ENCODE peak calls at places on chromosome 5, in four cellular contexts. N is NCI-H460, U is hypothalamus, S is amniotic stem cell. O is an unnamed sample.

GRCh38 chr5:151155149-151155776 is 2.3 kb downstream of the ANXA6 start:
- DNase-seq in N (no peak), U (no peak), S (no peak), O (no peak)

GRCh38 chr5:168468836-168469235 is 17.4 kb upstream of the RARS1 start:
- DNase-seq in N (no peak), U (no peak), S (no peak), O (no peak)

GRCh38 chr5:108788142-108788541 is 40.4 kb downstream of the FER start:
- DNase-seq in N (no peak), U (peak; percentile 38), S (no peak), O (no peak)

GRCh38 chr5:922745-923472 is 30.2 kb downstream of the TRIP13 start:
- DNase-seq in N (no peak), U (no peak), S (no peak), O (peak; percentile 70)

GRCh38 chr5:177312649-177313181 is 1.0 kb upstream of the MXD3 start:
- DNase-seq in N (no peak), U (no peak), S (no peak), O (no peak)

GRCh38 chr5:10065428-10066000 is 184.2 kb downstream of the ATPSCKMT start:
- DNase-seq in N (no peak), U (no peak), S (no peak), O (peak; percentile 53)

GRCh38 chr5:159105318-159106053 is 5.8 kb upstream of the EBF1 start:
- DNase-seq in N (no peak), U (no peak), S (no peak), O (peak; percentile 84)

GRCh38 chr5:116340799-116341198 is 233.8 kb downstream of the SEMA6A start:
- DNase-seq in N (no peak), U (no peak), S (no peak), O (no peak)

GRCh38 chr5:61023131-61023530 is 78.1 kb downstream of the NDUFAF2 start:
- DNase-seq in N (no peak), U (no peak), S (no peak), O (no peak)

GRCh38 chr5:32709789-32710334 is 1.3 kb upstream of the NPR3 start:
- DNase-seq in N (peak; percentile 76), U (no peak), S (peak; percentile 77), O (no peak)

GRCh38 chr5:93715776-93716175 is 25.6 kb downstream of the POU5F2 start:
- DNase-seq in N (no peak), U (no peak), S (no peak), O (no peak)

GRCh38 chr5:138610468-138611294 is 35.5 kb upstream of the HSPA9 start:
- DNase-seq in N (no peak), U (peak; percentile 34), S (no peak), O (no peak)

GRCh38 chr5:32353420-32353819 is 40.7 kb upstream of the MTMR12 start:
- DNase-seq in N (no peak), U (no peak), S (no peak), O (no peak)

GRCh38 chr5:35860686-35861085 is 4.0 kb downstream of the IL7R start:
- DNase-seq in N (no peak), U (no peak), S (no peak), O (no peak)

GRCh38 chr5:164748861-164749260 is 1243.4 kb downstream of the MAT2B start:
- DNase-seq in N (no peak), U (no peak), S (no peak), O (no peak)

GRCh38 chr5:43769576-43770352 is 166.8 kb downstream of the NNT start:
- DNase-seq in N (no peak), U (no peak), S (no peak), O (no peak)

GRCh38 chr5:139561655-139562451 is 714 bp downstream of the UBE2D2 start:
- DNase-seq in N (no peak), U (no peak), S (no peak), O (peak; percentile 43)

O was measured in lower leg skin.